ENCODE peak calls at places on chromosomes 2 and 18, in ten cellular contexts. O is upper lobe of left lung; B is A172; N is activated CD8-positive, alpha-beta memory T cell treated with anti-CD3 and anti-CD28 coated beads, Interleukin-2, amount 50 U/mL, for 48 hours; X is stimulated activated CD4-positive, alpha-beta T cell treated with anti-CD3 and anti-CD28 coated beads, TNF-alpha, amount 100 ng/mL, for 1 hour; P is ACHN; R is activated gamma-delta T cell treated with Interleukin-2 at 50 U/mL for 16 hours; I is fibroblast of lung; F is HuH-7; E is HEK293T. V is an unnamed sample.

GRCh38 chr2:168801961-168802824 is at the start of gene NOSTRIN:
- DNase-seq in E (no peak), R (no peak), O (peak), I (peak), F (peak), N (no peak), P (no peak), B (no peak), X (no peak), V (no peak)

GRCh38 chr2:28713582-28714292 is 37.9 kb upstream of the PPP1CB start:
- DNase-seq in E (no peak), X (no peak), R (no peak), B (peak), F (no peak), I (peak), N (no peak), P (peak), O (no peak), V (no peak)

GRCh38 chr2:24231461-24231881 is 56.6 kb downstream of the FAM228A start:
- DNase-seq in I (peak), B (peak), O (no peak), E (no peak), R (no peak), P (no peak), X (no peak), F (no peak), N (no peak), V (no peak)

GRCh38 chr2:71787476-71788185 is 334.3 kb downstream of the DYSF start:
- DNase-seq in X (no peak), B (no peak), N (no peak), R (no peak), E (no peak), I (no peak), O (no peak), P (no peak), F (no peak), V (peak)

GRCh38 chr2:160493227-160494028 is at the start of gene RBMS1:
- DNase-seq in I (peak), F (peak), X (peak), O (peak), N (peak), B (peak), P (peak), E (peak), R (peak), V (peak)

GRCh38 chr2:44564752-44565151 is 203.0 kb downstream of the CAMKMT start:
- DNase-seq in F (no peak), B (no peak), O (no peak), I (no peak), E (no peak), P (no peak), N (no peak), X (no peak), R (no peak), V (no peak)

GRCh38 chr2:219870023-219870422 is 242.6 kb downstream of the SLC4A3 start:
- DNase-seq in N (no peak), O (no peak), P (peak), E (no peak), X (no peak), R (no peak), I (no peak), B (peak), F (no peak), V (no peak)

GRCh38 chr2:215784371-215784783 is 229.0 kb downstream of the MREG start:
- DNase-seq in P (no peak), N (no peak), I (peak), B (peak), O (no peak), X (no peak), R (no peak), F (no peak), E (no peak), V (no peak)

GRCh38 chr18:22223263-22223960 is 54.0 kb downstream of the GATA6 start:
- DNase-seq in X (no peak), E (peak), N (no peak), F (no peak), O (peak), B (peak), P (peak), I (peak), R (peak), V (peak)

GRCh38 chr2:164967349-164967748 is 12.0 kb upstream of the SLC38A11 start:
- DNase-seq in B (no peak), X (no peak), F (no peak), I (no peak), N (no peak), P (no peak), E (no peak), R (no peak), O (no peak), V (no peak)

GRCh38 chr2:149098722-149099121 is 60.2 kb downstream of the LYPD6B start:
- DNase-seq in X (no peak), E (no peak), I (peak), N (no peak), F (no peak), R (no peak), P (no peak), O (no peak), B (peak), V (no peak)